ENCODE peak calls at places on chromosomes 1 and 21, in four cellular contexts. One of them, this sample, is unnamed.
A peak's percentile ranks its signal among the peaks of the same experiment; 100 is the strongest.

GRCh38 chr21:25298512-25299491 is 308.5 kb downstream of the MRPL39 start:
- DNase-seq in dorsolateral prefrontal cortex: no peak
- DNase-seq in Calu3: no peak
- DNase-seq in neural crest cell: no peak
- DNase-seq in this sample: no peak

GRCh38 chr1:76176020-76176419 is 101.5 kb downstream of the ST6GALNAC3 start:
- DNase-seq in dorsolateral prefrontal cortex: no peak
- DNase-seq in Calu3: no peak
- DNase-seq in neural crest cell: no peak
- DNase-seq in this sample: no peak

GRCh38 chr21:41360072-41360821 is 1.6 kb upstream of the MX2 start:
- DNase-seq in dorsolateral prefrontal cortex: no peak
- DNase-seq in Calu3: peak; percentile 63
- DNase-seq in neural crest cell: no peak
- DNase-seq in this sample: no peak

GRCh38 chr1:18480315-18481189 is at the start of gene KLHDC7A:
- DNase-seq in dorsolateral prefrontal cortex: no peak
- DNase-seq in Calu3: peak; percentile 84
- DNase-seq in neural crest cell: no peak
- DNase-seq in this sample: peak; percentile 57

GRCh38 chr1:68438310-68438709 is 11.4 kb downstream of the RPE65 start:
- DNase-seq in dorsolateral prefrontal cortex: no peak
- DNase-seq in Calu3: no peak
- DNase-seq in neural crest cell: no peak
- DNase-seq in this sample: no peak

GRCh38 chr1:151790940-151791651 is 796 bp upstream of the TDRKH start:
- DNase-seq in dorsolateral prefrontal cortex: no peak
- DNase-seq in Calu3: peak; percentile 22
- DNase-seq in neural crest cell: peak; percentile 9
- DNase-seq in this sample: peak; percentile 33

GRCh38 chr1:204263240-204263848 is 49.6 kb upstream of the GOLT1A start:
- DNase-seq in dorsolateral prefrontal cortex: no peak
- DNase-seq in Calu3: no peak
- DNase-seq in neural crest cell: peak; percentile 3
- DNase-seq in this sample: no peak

GRCh38 chr1:227357229-227358078 is 39.2 kb upstream of the CDC42BPA start:
- DNase-seq in dorsolateral prefrontal cortex: no peak
- DNase-seq in Calu3: peak; percentile 75
- DNase-seq in neural crest cell: no peak
- DNase-seq in this sample: peak; percentile 3

GRCh38 chr1:176416777-176417176 is 46.2 kb upstream of the PAPPA2 start:
- DNase-seq in dorsolateral prefrontal cortex: no peak
- DNase-seq in Calu3: no peak
- DNase-seq in neural crest cell: no peak
- DNase-seq in this sample: no peak

GRCh38 chr1:201702936-201703335 is 126.0 kb upstream of the IPO9 start:
- DNase-seq in dorsolateral prefrontal cortex: no peak
- DNase-seq in Calu3: no peak
- DNase-seq in neural crest cell: no peak
- DNase-seq in this sample: peak; percentile 45

GRCh38 chr21:31142600-31142999 is 104.3 kb upstream of the KRTAP19-8 start:
- DNase-seq in dorsolateral prefrontal cortex: peak; percentile 49
- DNase-seq in Calu3: no peak
- DNase-seq in neural crest cell: no peak
- DNase-seq in this sample: no peak

GRCh38 chr1:91742848-91743292 is 143.1 kb downstream of the TGFBR3 start:
- DNase-seq in dorsolateral prefrontal cortex: no peak
- DNase-seq in Calu3: no peak
- DNase-seq in neural crest cell: no peak
- DNase-seq in this sample: no peak

GRCh38 chr1:167135281-167135840 is 41.5 kb downstream of the STYXL2 start:
- DNase-seq in dorsolateral prefrontal cortex: no peak
- DNase-seq in Calu3: no peak
- DNase-seq in neural crest cell: no peak
- DNase-seq in this sample: no peak

GRCh38 chr1:117564227-117565082 is 41.4 kb upstream of the TENT5C start:
- DNase-seq in dorsolateral prefrontal cortex: no peak
- DNase-seq in Calu3: no peak
- DNase-seq in neural crest cell: no peak
- DNase-seq in this sample: no peak

GRCh38 chr1:54681396-54681795 is 34.3 kb upstream of the TTC4 start:
- DNase-seq in dorsolateral prefrontal cortex: no peak
- DNase-seq in Calu3: no peak
- DNase-seq in neural crest cell: no peak
- DNase-seq in this sample: no peak

GRCh38 chr1:220511785-220512184 is 16.2 kb upstream of the MARK1 start:
- DNase-seq in dorsolateral prefrontal cortex: no peak
- DNase-seq in Calu3: peak; percentile 22
- DNase-seq in neural crest cell: no peak
- DNase-seq in this sample: peak; percentile 23

GRCh38 chr1:205913451-205914204 is 29.6 kb downstream of the SLC26A9 start:
- DNase-seq in dorsolateral prefrontal cortex: peak; percentile 58
- DNase-seq in Calu3: peak; percentile 69
- DNase-seq in neural crest cell: no peak
- DNase-seq in this sample: no peak

GRCh38 chr1:202017385-202018225 is 7.2 kb downstream of the ELF3 start:
- DNase-seq in dorsolateral prefrontal cortex: no peak
- DNase-seq in Calu3: peak; percentile 89
- DNase-seq in neural crest cell: no peak
- DNase-seq in this sample: peak; percentile 27

GRCh38 chr1:113616201-113616600 is 143.1 kb downstream of the PHTF1 start:
- DNase-seq in dorsolateral prefrontal cortex: peak; percentile 33
- DNase-seq in Calu3: no peak
- DNase-seq in neural crest cell: no peak
- DNase-seq in this sample: no peak

GRCh38 chr1:52355436-52355835 is 10.6 kb downstream of the CC2D1B start:
- DNase-seq in dorsolateral prefrontal cortex: no peak
- DNase-seq in Calu3: no peak
- DNase-seq in neural crest cell: no peak
- DNase-seq in this sample: no peak

GRCh38 chr21:24115141-24115540 is 1492.1 kb downstream of the MRPL39 start:
- DNase-seq in dorsolateral prefrontal cortex: no peak
- DNase-seq in Calu3: no peak
- DNase-seq in neural crest cell: no peak
- DNase-seq in this sample: no peak

GRCh38 chr1:244316986-244317655 is 134.6 kb downstream of the ADSS2 start:
- DNase-seq in dorsolateral prefrontal cortex: no peak
- DNase-seq in Calu3: no peak
- DNase-seq in neural crest cell: no peak
- DNase-seq in this sample: no peak

GRCh38 chr1:149997585-149998262 is 12.8 kb downstream of the OTUD7B start:
- DNase-seq in dorsolateral prefrontal cortex: no peak
- DNase-seq in Calu3: no peak
- DNase-seq in neural crest cell: no peak
- DNase-seq in this sample: no peak

GRCh38 chr1:62436466-62437272 is at the start of gene USP1:
- DNase-seq in dorsolateral prefrontal cortex: peak; percentile 98
- DNase-seq in Calu3: peak; percentile 98
- DNase-seq in neural crest cell: peak; percentile 94
- DNase-seq in this sample: peak; percentile 93

GRCh38 chr1:246564839-246565750 is 966 bp downstream of the TFB2M start:
- DNase-seq in dorsolateral prefrontal cortex: no peak
- DNase-seq in Calu3: no peak
- DNase-seq in neural crest cell: no peak
- DNase-seq in this sample: no peak

GRCh38 chr1:78663916-78664315 is 14.3 kb downstream of the IFI44 start:
- DNase-seq in dorsolateral prefrontal cortex: no peak
- DNase-seq in Calu3: no peak
- DNase-seq in neural crest cell: no peak
- DNase-seq in this sample: no peak

DNA sequence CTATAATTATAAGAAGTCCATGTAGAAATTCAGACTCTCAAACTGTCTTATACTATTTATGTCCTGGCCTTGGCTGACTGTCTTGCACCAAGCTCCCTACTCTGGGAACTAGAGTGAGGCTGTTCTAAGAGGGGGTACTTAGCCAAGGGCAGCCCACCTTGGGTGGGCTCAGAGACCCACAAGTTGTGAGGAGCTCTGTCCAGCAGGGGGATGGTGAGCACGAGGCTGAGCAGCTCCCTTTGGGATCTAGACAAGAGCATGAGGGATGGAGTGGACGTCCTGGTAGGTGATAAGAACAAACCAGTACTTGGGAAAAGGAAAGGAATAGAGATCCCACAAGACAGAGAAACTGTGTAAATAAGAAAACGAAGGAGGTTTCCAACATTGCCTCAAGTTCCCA is 127.1 kb upstream of the SLC44A3 start:
- DNase-seq in dorsolateral prefrontal cortex: no peak
- DNase-seq in Calu3: no peak
- DNase-seq in neural crest cell: no peak
- DNase-seq in this sample: no peak
- TF ChIP-seq CTCF in dorsolateral prefrontal cortex: no peak
- TF ChIP-seq CTCF in Calu3: no peak
- TF ChIP-seq CTCF in neural crest cell: no peak
- TF ChIP-seq CTCF in this sample: no peak

DNA sequence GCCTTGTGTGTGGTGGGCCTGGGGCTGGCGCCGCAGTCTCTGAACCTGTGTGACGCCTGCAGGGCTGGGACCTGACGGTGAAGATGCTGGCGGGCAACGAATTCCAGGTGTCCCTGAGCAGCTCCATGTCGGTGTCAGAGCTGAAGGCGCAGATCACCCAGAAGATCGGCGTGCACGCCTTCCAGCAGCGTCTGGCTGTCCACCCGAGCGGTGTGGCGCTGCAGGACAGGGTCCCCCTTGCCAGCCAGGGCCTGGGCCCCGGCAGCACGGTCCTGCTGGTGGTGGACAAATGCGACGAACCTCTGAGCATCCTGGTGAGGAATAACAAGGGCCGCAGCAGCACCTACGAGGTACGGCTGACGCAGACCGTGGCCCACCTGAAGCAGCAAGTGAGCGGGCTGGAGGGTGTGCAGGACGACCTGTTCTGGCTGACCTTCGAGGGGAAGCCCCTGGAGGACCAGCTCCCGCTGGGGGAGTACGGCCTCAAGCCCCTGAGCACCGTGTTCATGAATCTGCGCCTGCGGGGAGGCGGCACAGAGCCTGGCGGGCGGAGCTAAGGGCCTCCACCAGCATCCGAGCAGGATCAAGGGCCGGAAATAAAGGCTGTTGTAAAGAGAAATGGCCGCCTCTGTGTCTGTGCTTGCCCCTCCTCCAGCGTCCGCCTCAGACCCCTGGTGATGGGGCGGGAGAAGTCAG is 773 bp downstream of the ISG15 start:
- DNase-seq in dorsolateral prefrontal cortex: no peak
- DNase-seq in Calu3: no peak
- DNase-seq in neural crest cell: no peak
- DNase-seq in this sample: no peak
- TF ChIP-seq CTCF in dorsolateral prefrontal cortex: no peak
- TF ChIP-seq CTCF in Calu3: no peak
- TF ChIP-seq CTCF in neural crest cell: no peak
- TF ChIP-seq CTCF in this sample: no peak

DNA sequence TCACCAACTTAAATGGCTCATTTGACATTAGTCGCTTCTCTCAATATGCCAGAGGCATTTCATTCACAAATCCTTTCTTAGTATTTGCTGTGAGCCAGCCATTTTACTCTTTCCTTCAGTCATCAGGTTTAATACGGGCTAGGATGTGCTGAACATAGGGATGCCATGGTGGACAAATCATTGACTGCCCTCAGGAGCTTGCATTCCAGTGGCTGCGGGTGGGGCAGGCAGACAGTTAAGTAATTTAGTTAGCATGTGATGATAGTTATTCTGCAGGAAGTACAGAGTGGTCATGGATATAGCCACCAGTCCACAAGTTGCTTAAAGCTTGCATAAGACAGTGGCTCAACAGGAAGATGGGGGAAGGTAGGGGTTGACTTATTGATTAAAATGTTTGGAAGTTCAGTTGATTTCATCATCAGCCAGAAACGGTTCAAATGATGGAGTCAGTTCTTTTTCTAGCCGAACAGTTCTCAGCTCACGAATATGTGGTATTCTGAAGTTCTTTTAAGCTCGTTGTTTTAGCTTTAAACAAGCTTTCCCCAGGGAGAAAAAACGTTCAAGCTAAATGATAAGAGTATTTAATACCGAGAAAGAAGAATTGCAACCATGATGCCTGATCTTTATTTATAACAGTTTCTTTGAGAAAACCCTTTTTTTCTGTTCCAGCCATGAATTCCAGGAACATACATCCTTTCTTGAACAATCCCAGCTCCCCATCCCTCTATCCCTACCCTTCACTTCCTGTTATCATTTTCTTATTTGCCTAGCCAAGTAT is 1.4 kb downstream of the SLC22A15 start:
- DNase-seq in dorsolateral prefrontal cortex: no peak
- DNase-seq in Calu3: peak; percentile 52
- DNase-seq in neural crest cell: no peak
- DNase-seq in this sample: no peak
- TF ChIP-seq CTCF in dorsolateral prefrontal cortex: no peak
- TF ChIP-seq CTCF in Calu3: no peak
- TF ChIP-seq CTCF in neural crest cell: no peak
- TF ChIP-seq CTCF in this sample: no peak

GRCh38 chr1:24860841-24861240 is 69.2 kb downstream of the RUNX3 start:
- DNase-seq in dorsolateral prefrontal cortex: no peak
- DNase-seq in Calu3: no peak
- DNase-seq in neural crest cell: no peak
- DNase-seq in this sample: no peak

GRCh38 chr1:24864409-24864808 is 65.7 kb downstream of the RUNX3 start:
- DNase-seq in dorsolateral prefrontal cortex: no peak
- DNase-seq in Calu3: no peak
- DNase-seq in neural crest cell: no peak
- DNase-seq in this sample: peak; percentile 43

GRCh38 chr1:24862775-24863483 is 67.1 kb downstream of the RUNX3 start:
- DNase-seq in dorsolateral prefrontal cortex: no peak
- DNase-seq in Calu3: no peak
- DNase-seq in neural crest cell: no peak
- DNase-seq in this sample: no peak

GRCh38 chr1:24859063-24860010 is 70.7 kb downstream of the RUNX3 start:
- DNase-seq in dorsolateral prefrontal cortex: no peak
- DNase-seq in Calu3: no peak
- DNase-seq in neural crest cell: no peak
- DNase-seq in this sample: no peak

DNA sequence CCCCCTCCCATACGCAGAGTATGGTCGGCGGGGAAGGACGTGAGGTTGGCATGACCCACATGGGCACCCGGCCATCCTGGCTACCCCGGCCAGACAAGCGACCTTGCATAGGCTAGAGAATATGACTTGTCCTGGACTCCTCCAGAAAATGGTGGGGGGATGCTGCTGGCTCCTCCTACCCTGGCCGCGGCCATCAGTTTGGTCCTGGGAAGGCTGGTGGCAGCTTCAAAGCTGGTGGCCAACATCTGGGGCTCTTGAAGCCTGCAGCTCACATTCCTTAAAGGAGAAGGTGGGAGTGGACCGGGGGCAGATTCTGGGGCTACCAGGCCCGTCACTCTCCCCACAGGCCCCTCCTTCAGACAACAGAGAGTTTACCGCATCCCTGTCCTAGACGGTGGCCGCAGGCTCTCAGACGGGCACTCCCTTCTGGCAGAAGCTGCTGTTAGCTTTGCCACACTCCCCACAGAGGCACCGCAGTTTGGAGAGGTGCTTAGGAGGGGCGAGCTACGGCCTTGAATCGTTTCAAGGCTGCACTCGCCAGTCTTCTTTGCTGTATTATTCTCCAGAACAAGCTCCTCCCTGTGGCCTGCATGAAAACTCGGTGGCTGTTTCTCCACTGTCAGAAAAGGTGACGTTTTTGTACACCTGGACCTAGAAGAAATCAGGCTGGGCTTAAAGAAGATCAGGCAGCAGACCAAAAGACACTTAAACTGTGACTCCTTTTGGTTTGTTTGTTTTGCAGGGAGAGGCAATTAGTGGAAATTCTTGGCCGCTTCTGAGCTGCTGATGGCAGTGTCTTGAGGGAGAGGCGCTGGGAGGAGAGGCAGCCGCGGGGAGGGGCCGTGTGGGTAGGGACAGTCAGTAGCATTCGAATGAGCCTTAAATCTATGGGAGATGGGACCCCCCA is 68.0 kb downstream of the RUNX3 start:
- DNase-seq in dorsolateral prefrontal cortex: no peak
- DNase-seq in Calu3: no peak
- DNase-seq in neural crest cell: no peak
- DNase-seq in this sample: no peak
- TF ChIP-seq CTCF in dorsolateral prefrontal cortex: no peak
- TF ChIP-seq CTCF in Calu3: no peak
- TF ChIP-seq CTCF in neural crest cell: no peak
- TF ChIP-seq CTCF in this sample: no peak

This sample was measured in nephron progenitor cell.